ENCODE peak calls at places on chromosomes 12 and 14, in seven cellular contexts. F is HCT116, Y is transverse colon, Q is breast epithelium, I is GM23338, S is sigmoid colon, M is K562. T is an unnamed sample. For H3K27me3, the result is how much of the 10 kb centered on the place peaks cover.

GRCh38 chr12:116599285-116600122 is 40.3 kb downstream of the MAP1LC3B2 start:
- DNase-seq in Q (peak), I (peak), Y (peak), M (peak), F (peak), S (peak), T (peak)

GRCh38 chr12:27685274-27685673 is 11.0 kb upstream of the REP15 start:
- DNase-seq in M (no peak), F (no peak), Y (no peak), Q (no peak), I (no peak), S (no peak), T (no peak)

GRCh38 chr14:104580961-104581360 is 1.4 kb downstream of the C14orf180 start:
- DNase-seq in S (peak), Y (peak), Q (peak), M (no peak), I (no peak), F (no peak), T (no peak)

GRCh38 chr12:67468549-67469245 is 179.8 kb upstream of the DYRK2 start:
- DNase-seq in M (no peak), S (no peak), I (no peak), F (no peak), Q (no peak), Y (no peak), T (no peak)

GRCh38 chr14:54104746-54105145 is 148.1 kb upstream of the BMP4 start:
- DNase-seq in F (no peak), S (no peak), Q (no peak), M (no peak), I (no peak), Y (no peak), T (no peak)

GRCh38 chr12:94867066-94867855 is 136.2 kb downstream of the NDUFA12 start:
- DNase-seq in M (no peak), F (no peak), S (no peak), I (no peak), Q (no peak), Y (no peak), T (peak)

GRCh38 chr12:90229771-90230170 is 521.1 kb upstream of the ATP2B1 start:
- DNase-seq in Y (no peak), I (peak), S (no peak), F (no peak), Q (no peak), M (no peak), T (no peak)

GRCh38 chr14:58747181-58747580 is 109.4 kb downstream of the DACT1 start:
- DNase-seq in M (no peak), Q (no peak), I (no peak), S (peak), F (no peak), Y (peak), T (no peak)

GRCh38 chr12:75917083-75917482 is 114.5 kb downstream of the PHLDA1 start:
- DNase-seq in S (no peak), M (no peak), Q (no peak), Y (no peak), F (no peak), I (no peak), T (no peak)

GRCh38 chr12:1880876-1881275 is 37.6 kb downstream of the CACNA2D4 start:
- DNase-seq in F (no peak), S (no peak), Y (no peak), I (no peak), Q (no peak), M (no peak), T (peak)

GRCh38 chr12:27233814-27234213 is 10.3 kb upstream of the STK38L start:
- DNase-seq in S (no peak), F (no peak), I (peak), Q (no peak), M (no peak), Y (no peak), T (no peak)

GRCh38 chr12:6828671-6829531 is 694 bp downstream of the P3H3 start:
- DNase-seq in Y (peak), S (peak), F (no peak), M (peak), I (peak), Q (no peak), T (no peak)

GRCh38 chr14:78595797-78596196 is 425.6 kb downstream of the NRXN3 start:
- DNase-seq in F (no peak), M (peak), Q (no peak), S (no peak), I (peak), Y (no peak), T (no peak)

GRCh38 chr14:35355981-35356839 is 48.3 kb downstream of the NFKBIA start:
- DNase-seq in F (peak), Q (no peak), Y (peak), S (no peak), M (peak), I (no peak), T (no peak)
- TF ChIP-seq POLR2AphosphoS5 in F (no peak), Q (no peak), Y (no peak), S (no peak), M (peak), I (no peak), T (no peak)

GRCh38 chr14:51447411-51447810 is 204.3 kb upstream of the FRMD6 start:
- DNase-seq in M (no peak), Q (no peak), F (no peak), I (no peak), S (no peak), Y (no peak), T (peak)

GRCh38 chr14:51444381-51445000 is 204.4 kb downstream of the TMX1 start:
- DNase-seq in Q (no peak), I (no peak), M (no peak), Y (no peak), S (no peak), F (no peak), T (peak)

GRCh38 chr14:51448831-51449665 is 202.7 kb upstream of the FRMD6 start:
- DNase-seq in M (no peak), Q (no peak), Y (no peak), F (no peak), I (no peak), S (no peak), T (peak)

GRCh38 chr14:51445001-51445390 is 204.9 kb downstream of the TMX1 start:
- DNase-seq in F (no peak), Q (no peak), Y (no peak), M (no peak), S (no peak), I (no peak), T (peak)

GRCh38 chr14:51446771-51447170 is 204.9 kb upstream of the FRMD6 start:
- DNase-seq in S (no peak), Q (no peak), Y (no peak), I (no peak), F (no peak), M (no peak), T (peak)
- H3K27me3 ChIP-seq in S (under half), Q (under half), Y (under half), I (under half), F (under half), M (under half), T (under half)

DNA sequence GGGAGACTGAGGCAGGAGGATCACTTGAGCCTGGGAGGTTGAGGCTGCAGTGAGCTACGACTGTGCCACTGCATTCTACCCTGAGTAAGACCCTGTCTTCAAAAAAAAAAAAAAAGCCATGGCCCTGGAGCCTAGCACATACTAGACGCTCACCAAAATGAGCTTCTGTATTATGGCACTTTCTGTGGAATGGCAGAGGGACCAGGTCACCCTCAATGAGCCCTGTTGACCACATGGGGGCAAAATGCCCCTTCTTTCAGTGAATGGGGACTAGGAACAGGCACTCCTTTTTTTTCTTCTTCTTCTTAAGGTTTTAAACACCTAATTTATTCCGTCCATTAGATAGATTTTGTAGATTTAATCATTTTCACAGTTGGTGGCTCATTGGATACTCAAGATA is 50.5 kb downstream of the FAM222A start:
- DNase-seq in M (peak), Y (no peak), Q (no peak), S (no peak), F (no peak), I (peak), T (no peak)
- TF ChIP-seq CTCF in M (peak), Y (no peak), Q (no peak), S (no peak), F (peak), I (peak), T (no peak)

GRCh38 chr14:91330111-91330696 is 85.7 kb upstream of the GPR68 start:
- DNase-seq in M (no peak), S (no peak), Q (no peak), I (no peak), F (no peak), Y (no peak), T (no peak)
- TF ChIP-seq POLR2AphosphoS5 in M (no peak), S (no peak), Q (no peak), I (no peak), F (no peak), Y (no peak), T (no peak)

DNA sequence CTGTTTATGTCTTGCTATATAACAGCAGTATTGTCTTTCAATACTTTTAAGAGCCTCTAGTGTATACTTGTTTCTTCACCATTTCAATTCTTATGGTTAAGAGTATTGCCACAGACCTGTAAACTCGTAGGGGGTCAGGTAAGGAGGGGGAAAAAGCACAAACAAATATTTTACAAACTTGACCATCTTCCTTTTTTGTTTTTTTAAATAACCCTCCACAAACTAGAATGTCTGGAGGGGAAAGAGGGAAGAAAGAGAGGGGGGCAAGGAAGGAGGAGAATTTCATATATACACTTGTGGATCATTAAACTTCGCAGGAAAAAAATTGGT is 4.3 kb downstream of the FOXA1 start:
- DNase-seq in Y (no peak), I (no peak), Q (no peak), M (no peak), S (no peak), F (no peak), T (no peak)
- H3K27me3 ChIP-seq in Y (half or more), I (half or more), Q (under half), M (under half), S (half or more), F (under half), T (half or more)

GRCh38 chr12:121383601-121384019 is 16.3 kb upstream of the RNF34 start:
- DNase-seq in S (no peak), Y (no peak), Q (no peak), M (peak), I (no peak), F (no peak), T (no peak)
- TF ChIP-seq CTCF in S (no peak), Y (no peak), Q (no peak), M (peak), I (peak), F (peak), T (no peak)

GRCh38 chr12:29731556-29731955 is 52.2 kb downstream of the TMTC1 start:
- DNase-seq in Q (no peak), I (no peak), F (no peak), M (no peak), Y (no peak), S (no peak), T (no peak)
- TF ChIP-seq POLR2AphosphoS5 in Q (no peak), I (no peak), F (no peak), M (no peak), Y (no peak), S (no peak), T (no peak)

DNA sequence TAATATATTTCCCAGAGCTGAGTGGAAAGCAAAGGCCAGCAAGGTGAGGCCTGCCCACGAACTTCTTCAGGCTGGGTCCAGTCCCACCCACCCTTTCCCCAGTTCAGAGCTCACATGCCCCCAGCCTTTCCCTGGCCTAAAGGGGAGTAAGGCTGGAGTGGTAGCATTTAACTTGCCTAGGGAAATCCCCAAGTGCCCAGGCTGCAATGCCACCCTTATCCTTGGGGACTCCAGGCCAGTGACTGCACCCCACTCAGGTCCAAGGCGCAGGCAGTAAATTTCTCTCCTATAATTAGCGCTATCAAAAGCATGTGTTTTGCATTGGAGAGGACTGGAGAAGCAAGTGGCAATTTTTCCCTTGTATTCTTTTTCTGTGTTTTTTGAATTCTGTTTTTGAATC is 3.7 kb upstream of the HOXC6 start:
- DNase-seq in M (no peak), I (no peak), Q (peak), Y (no peak), S (no peak), F (no peak), T (no peak)
- H3K27me3 ChIP-seq in M (under half), I (half or more), Q (under half), Y (half or more), S (half or more), F (under half), T (half or more)

GRCh38 chr12:13452955-13453570 is 256.5 kb downstream of the EMP1 start:
- DNase-seq in S (no peak), I (no peak), M (no peak), F (no peak), Q (no peak), Y (no peak), T (peak)
- TF ChIP-seq CTCF in S (no peak), I (no peak), M (no peak), F (no peak), Q (no peak), Y (no peak), T (no peak)

T was measured in esophagus muscularis mucosa.